ENCODE peak calls at places on chromosome 13, in seven cellular contexts. One of them, this sample, is unnamed.

GRCh38 chr13:66994498-66995365 is 235.4 kb downstream of the PCDH9 start:
- DNase-seq in neural progenitor cell: no peak
- DNase-seq in A673: no peak
- DNase-seq in body of pancreas: no peak
- DNase-seq in ovary: no peak
- DNase-seq in left ventricle myocardium inferior: no peak
- DNase-seq in thoracic aorta: no peak
- DNase-seq in this sample: no peak

GRCh38 chr13:100506154-100506553 is 82.4 kb downstream of the GGACT start:
- DNase-seq in neural progenitor cell: no peak
- DNase-seq in A673: no peak
- DNase-seq in body of pancreas: no peak
- DNase-seq in ovary: no peak
- DNase-seq in left ventricle myocardium inferior: no peak
- DNase-seq in thoracic aorta: no peak
- DNase-seq in this sample: no peak

GRCh38 chr13:30865131-30866009 is 40.7 kb upstream of the MEDAG start:
- DNase-seq in neural progenitor cell: peak
- DNase-seq in A673: peak
- DNase-seq in body of pancreas: peak
- DNase-seq in ovary: peak
- DNase-seq in left ventricle myocardium inferior: peak
- DNase-seq in thoracic aorta: no peak
- DNase-seq in this sample: peak

GRCh38 chr13:44040754-44041100 is 161.0 kb downstream of the LACC1 start:
- DNase-seq in neural progenitor cell: no peak
- DNase-seq in A673: no peak
- DNase-seq in body of pancreas: no peak
- DNase-seq in ovary: no peak
- DNase-seq in left ventricle myocardium inferior: no peak
- DNase-seq in thoracic aorta: no peak
- DNase-seq in this sample: no peak

GRCh38 chr13:43965446-43965845 is 85.7 kb downstream of the LACC1 start:
- DNase-seq in neural progenitor cell: no peak
- DNase-seq in A673: no peak
- DNase-seq in body of pancreas: no peak
- DNase-seq in ovary: no peak
- DNase-seq in left ventricle myocardium inferior: no peak
- DNase-seq in thoracic aorta: no peak
- DNase-seq in this sample: no peak

GRCh38 chr13:101341464-101341863 is 74.8 kb downstream of the NALCN start:
- DNase-seq in neural progenitor cell: no peak
- DNase-seq in A673: no peak
- DNase-seq in body of pancreas: no peak
- DNase-seq in ovary: no peak
- DNase-seq in left ventricle myocardium inferior: no peak
- DNase-seq in thoracic aorta: no peak
- DNase-seq in this sample: no peak

GRCh38 chr13:38421590-38422560 is 72.2 kb downstream of the UFM1 start:
- DNase-seq in neural progenitor cell: no peak
- DNase-seq in A673: no peak
- DNase-seq in body of pancreas: no peak
- DNase-seq in ovary: no peak
- DNase-seq in left ventricle myocardium inferior: no peak
- DNase-seq in thoracic aorta: no peak
- DNase-seq in this sample: no peak

GRCh38 chr13:101919541-101920306 is 467.2 kb downstream of the ITGBL1 start:
- DNase-seq in neural progenitor cell: peak
- DNase-seq in A673: no peak
- DNase-seq in body of pancreas: no peak
- DNase-seq in ovary: no peak
- DNase-seq in left ventricle myocardium inferior: peak
- DNase-seq in thoracic aorta: no peak
- DNase-seq in this sample: no peak

GRCh38 chr13:26050568-26051230 is 1.1 kb downstream of the SHISA2 start:
- DNase-seq in neural progenitor cell: peak
- DNase-seq in A673: peak
- DNase-seq in body of pancreas: peak
- DNase-seq in ovary: no peak
- DNase-seq in left ventricle myocardium inferior: no peak
- DNase-seq in thoracic aorta: no peak
- DNase-seq in this sample: no peak

GRCh38 chr13:95915102-95915501 is 138.1 kb downstream of the UGGT2 start:
- DNase-seq in neural progenitor cell: no peak
- DNase-seq in A673: no peak
- DNase-seq in body of pancreas: no peak
- DNase-seq in ovary: no peak
- DNase-seq in left ventricle myocardium inferior: no peak
- DNase-seq in thoracic aorta: no peak
- DNase-seq in this sample: no peak

GRCh38 chr13:101942038-101942437 is 459.8 kb downstream of the FGF14 start:
- DNase-seq in neural progenitor cell: peak
- DNase-seq in A673: peak
- DNase-seq in body of pancreas: no peak
- DNase-seq in ovary: no peak
- DNase-seq in left ventricle myocardium inferior: no peak
- DNase-seq in thoracic aorta: no peak
- DNase-seq in this sample: no peak

GRCh38 chr13:24995225-24995804 is 100.6 kb upstream of the PABPC3 start:
- DNase-seq in neural progenitor cell: peak
- DNase-seq in A673: peak
- DNase-seq in body of pancreas: peak
- DNase-seq in ovary: peak
- DNase-seq in left ventricle myocardium inferior: no peak
- DNase-seq in thoracic aorta: no peak
- DNase-seq in this sample: no peak

GRCh38 chr13:72726721-72727416 is 560 bp downstream of the MZT1 start:
- DNase-seq in neural progenitor cell: peak
- DNase-seq in A673: peak
- DNase-seq in body of pancreas: peak
- DNase-seq in ovary: peak
- DNase-seq in left ventricle myocardium inferior: peak
- DNase-seq in thoracic aorta: peak
- DNase-seq in this sample: no peak

GRCh38 chr13:82664183-82664582 is 1218.1 kb downstream of the SLITRK1 start:
- DNase-seq in neural progenitor cell: no peak
- DNase-seq in A673: no peak
- DNase-seq in body of pancreas: no peak
- DNase-seq in ovary: no peak
- DNase-seq in left ventricle myocardium inferior: no peak
- DNase-seq in thoracic aorta: no peak
- DNase-seq in this sample: no peak

GRCh38 chr13:30857018-30857417 is 49.1 kb upstream of the MEDAG start:
- DNase-seq in neural progenitor cell: no peak
- DNase-seq in A673: no peak
- DNase-seq in body of pancreas: no peak
- DNase-seq in ovary: no peak
- DNase-seq in left ventricle myocardium inferior: no peak
- DNase-seq in thoracic aorta: no peak
- DNase-seq in this sample: no peak

GRCh38 chr13:101695870-101696516 is 243.5 kb downstream of the ITGBL1 start:
- DNase-seq in neural progenitor cell: no peak
- DNase-seq in A673: no peak
- DNase-seq in body of pancreas: no peak
- DNase-seq in ovary: no peak
- DNase-seq in left ventricle myocardium inferior: peak
- DNase-seq in thoracic aorta: no peak
- DNase-seq in this sample: no peak

GRCh38 chr13:106599875-106600797 is 32.2 kb upstream of the ARGLU1 start:
- DNase-seq in neural progenitor cell: no peak
- DNase-seq in A673: peak
- DNase-seq in body of pancreas: peak
- DNase-seq in ovary: no peak
- DNase-seq in left ventricle myocardium inferior: no peak
- DNase-seq in thoracic aorta: no peak
- DNase-seq in this sample: no peak

GRCh38 chr13:37427843-37428494 is 170.6 kb downstream of the POSTN start:
- DNase-seq in neural progenitor cell: no peak
- DNase-seq in A673: no peak
- DNase-seq in body of pancreas: no peak
- DNase-seq in ovary: no peak
- DNase-seq in left ventricle myocardium inferior: no peak
- DNase-seq in thoracic aorta: no peak
- DNase-seq in this sample: no peak

GRCh38 chr13:64397699-64398098 is 2832.4 kb downstream of the PCDH9 start:
- DNase-seq in neural progenitor cell: no peak
- DNase-seq in A673: peak
- DNase-seq in body of pancreas: no peak
- DNase-seq in ovary: no peak
- DNase-seq in left ventricle myocardium inferior: no peak
- DNase-seq in thoracic aorta: no peak
- DNase-seq in this sample: no peak

GRCh38 chr13:35891973-35892441 is 239.2 kb downstream of the DCLK1 start:
- DNase-seq in neural progenitor cell: no peak
- DNase-seq in A673: no peak
- DNase-seq in body of pancreas: no peak
- DNase-seq in ovary: no peak
- DNase-seq in left ventricle myocardium inferior: no peak
- DNase-seq in thoracic aorta: no peak
- DNase-seq in this sample: no peak

GRCh38 chr13:74052402-74052928 is 81.7 kb downstream of the KLF12 start:
- DNase-seq in neural progenitor cell: no peak
- DNase-seq in A673: no peak
- DNase-seq in body of pancreas: no peak
- DNase-seq in ovary: no peak
- DNase-seq in left ventricle myocardium inferior: no peak
- DNase-seq in thoracic aorta: no peak
- DNase-seq in this sample: no peak

GRCh38 chr13:50421457-50422130 is 406.4 kb downstream of the KCNRG start:
- DNase-seq in neural progenitor cell: no peak
- DNase-seq in A673: no peak
- DNase-seq in body of pancreas: no peak
- DNase-seq in ovary: no peak
- DNase-seq in left ventricle myocardium inferior: no peak
- DNase-seq in thoracic aorta: no peak
- DNase-seq in this sample: no peak

GRCh38 chr13:106523566-106523965 is 11.9 kb downstream of the EFNB2 start:
- DNase-seq in neural progenitor cell: no peak
- DNase-seq in A673: no peak
- DNase-seq in body of pancreas: no peak
- DNase-seq in ovary: no peak
- DNase-seq in left ventricle myocardium inferior: no peak
- DNase-seq in thoracic aorta: no peak
- DNase-seq in this sample: no peak

GRCh38 chr13:79995334-79995733 is 345.6 kb downstream of the SPRY2 start:
- DNase-seq in neural progenitor cell: no peak
- DNase-seq in A673: peak
- DNase-seq in body of pancreas: no peak
- DNase-seq in ovary: no peak
- DNase-seq in left ventricle myocardium inferior: no peak
- DNase-seq in thoracic aorta: no peak
- DNase-seq in this sample: no peak

GRCh38 chr13:27619711-27620376 is 485 bp downstream of the LNX2 start:
- DNase-seq in neural progenitor cell: no peak
- DNase-seq in A673: peak
- DNase-seq in body of pancreas: no peak
- DNase-seq in ovary: peak
- DNase-seq in left ventricle myocardium inferior: peak
- DNase-seq in thoracic aorta: no peak
- DNase-seq in this sample: peak

GRCh38 chr13:90868321-90868920 is 479.1 kb upstream of the MIR17HG start:
- DNase-seq in neural progenitor cell: peak
- DNase-seq in A673: peak
- DNase-seq in body of pancreas: peak
- DNase-seq in ovary: no peak
- DNase-seq in left ventricle myocardium inferior: no peak
- DNase-seq in thoracic aorta: no peak
- DNase-seq in this sample: no peak

GRCh38 chr13:76677047-76677446 is 209.2 kb downstream of the KCTD12 start:
- DNase-seq in neural progenitor cell: no peak
- DNase-seq in A673: no peak
- DNase-seq in body of pancreas: peak
- DNase-seq in ovary: peak
- DNase-seq in left ventricle myocardium inferior: peak
- DNase-seq in thoracic aorta: no peak
- DNase-seq in this sample: no peak

GRCh38 chr13:76683854-76684253 is 202.4 kb downstream of the KCTD12 start:
- DNase-seq in neural progenitor cell: no peak
- DNase-seq in A673: no peak
- DNase-seq in body of pancreas: no peak
- DNase-seq in ovary: no peak
- DNase-seq in left ventricle myocardium inferior: no peak
- DNase-seq in thoracic aorta: no peak
- DNase-seq in this sample: no peak

GRCh38 chr13:76683168-76683567 is 203.0 kb downstream of the KCTD12 start:
- DNase-seq in neural progenitor cell: no peak
- DNase-seq in A673: no peak
- DNase-seq in body of pancreas: no peak
- DNase-seq in ovary: no peak
- DNase-seq in left ventricle myocardium inferior: no peak
- DNase-seq in thoracic aorta: no peak
- DNase-seq in this sample: no peak

GRCh38 chr13:76684336-76684735 is 201.9 kb downstream of the KCTD12 start:
- DNase-seq in neural progenitor cell: no peak
- DNase-seq in A673: no peak
- DNase-seq in body of pancreas: no peak
- DNase-seq in ovary: no peak
- DNase-seq in left ventricle myocardium inferior: no peak
- DNase-seq in thoracic aorta: no peak
- DNase-seq in this sample: no peak

GRCh38 chr13:76680112-76680511 is 206.1 kb downstream of the KCTD12 start:
- DNase-seq in neural progenitor cell: no peak
- DNase-seq in A673: no peak
- DNase-seq in body of pancreas: no peak
- DNase-seq in ovary: no peak
- DNase-seq in left ventricle myocardium inferior: no peak
- DNase-seq in thoracic aorta: no peak
- DNase-seq in this sample: no peak
- H3K27ac ChIP-seq in neural progenitor cell: no peak
- H3K27ac ChIP-seq in A673: no peak
- H3K27ac ChIP-seq in body of pancreas: no peak
- H3K27ac ChIP-seq in ovary: no peak
- H3K27ac ChIP-seq in left ventricle myocardium inferior: no peak
- H3K27ac ChIP-seq in thoracic aorta: no peak
- H3K27ac ChIP-seq in this sample: no peak

GRCh38 chr13:29537736-29538624 is 57.5 kb downstream of the SLC7A1 start:
- DNase-seq in neural progenitor cell: no peak
- DNase-seq in A673: no peak
- DNase-seq in body of pancreas: no peak
- DNase-seq in ovary: no peak
- DNase-seq in left ventricle myocardium inferior: no peak
- DNase-seq in thoracic aorta: no peak
- DNase-seq in this sample: no peak
- TF ChIP-seq CTCF in neural progenitor cell: no peak
- TF ChIP-seq CTCF in A673: no peak
- TF ChIP-seq CTCF in body of pancreas: no peak
- TF ChIP-seq CTCF in ovary: no peak
- TF ChIP-seq CTCF in left ventricle myocardium inferior: no peak
- TF ChIP-seq CTCF in thoracic aorta: no peak
- TF ChIP-seq CTCF in this sample: no peak

GRCh38 chr13:98174321-98174720 is 2.7 kb downstream of the RNF113B start:
- DNase-seq in neural progenitor cell: no peak
- DNase-seq in A673: no peak
- DNase-seq in body of pancreas: no peak
- DNase-seq in ovary: no peak
- DNase-seq in left ventricle myocardium inferior: no peak
- DNase-seq in thoracic aorta: no peak
- DNase-seq in this sample: no peak
- H3K27ac ChIP-seq in neural progenitor cell: no peak
- H3K27ac ChIP-seq in A673: peak
- H3K27ac ChIP-seq in body of pancreas: peak
- H3K27ac ChIP-seq in ovary: peak
- H3K27ac ChIP-seq in left ventricle myocardium inferior: peak
- H3K27ac ChIP-seq in thoracic aorta: no peak
- H3K27ac ChIP-seq in this sample: peak

GRCh38 chr13:111153279-111153976 is 38.3 kb downstream of the ARHGEF7 start:
- DNase-seq in neural progenitor cell: peak
- DNase-seq in A673: peak
- DNase-seq in body of pancreas: peak
- DNase-seq in ovary: peak
- DNase-seq in left ventricle myocardium inferior: peak
- DNase-seq in thoracic aorta: peak
- DNase-seq in this sample: peak
- TF ChIP-seq CTCF in neural progenitor cell: peak
- TF ChIP-seq CTCF in A673: no peak
- TF ChIP-seq CTCF in body of pancreas: no peak
- TF ChIP-seq CTCF in ovary: no peak
- TF ChIP-seq CTCF in left ventricle myocardium inferior: peak
- TF ChIP-seq CTCF in thoracic aorta: no peak
- TF ChIP-seq CTCF in this sample: peak